ENCODE peak calls at places on chromosomes 4 and X, in ten cellular contexts. R is hepatocyte, E is neural progenitor cell, Z is GM10248, V is breast epithelium, K is PC-9, P is OCI-LY7, H is IMR-90, Q is tibial artery, I is foreskin fibroblast. W is an unnamed sample.

GRCh38 chr4:128793859-128794667 is 15.4 kb upstream of the JADE1 start:
- DNase-seq in R (no peak), E (no peak), Z (no peak), V (no peak), K (no peak), P (no peak), H (peak), Q (no peak), I (peak), W (no peak)

GRCh38 chr4:110620352-110621327 is 2.2 kb downstream of the PITX2 start:
- DNase-seq in R (peak), E (peak), Z (no peak), V (no peak), K (no peak), P (peak), H (no peak), Q (no peak), I (peak), W (no peak)

GRCh38 chrX:103413981-103414380 is 37.6 kb downstream of the BEX3 start:
- DNase-seq in R (no peak), E (no peak), Z (no peak), V (no peak), K (no peak), P (no peak), H (no peak), Q (no peak), I (no peak), W (no peak)

GRCh38 chrX:11352296-11352741 is 59.1 kb downstream of the AMELX start:
- DNase-seq in R (no peak), E (no peak), Z (no peak), V (no peak), K (no peak), P (no peak), H (no peak), Q (no peak), I (no peak), W (no peak)

GRCh38 chr4:21778702-21779101 is 169.9 kb downstream of the KCNIP4 start:
- DNase-seq in R (no peak), E (no peak), Z (no peak), V (no peak), K (no peak), P (no peak), H (no peak), Q (no peak), I (no peak), W (peak)

GRCh38 chr4:145167884-145168283 is 12.5 kb downstream of the OTUD4 start:
- DNase-seq in R (no peak), E (no peak), Z (no peak), V (no peak), K (no peak), P (no peak), H (no peak), Q (no peak), I (no peak), W (no peak)

GRCh38 chrX:148624951-148625350 is 124.5 kb downstream of the AFF2 start:
- DNase-seq in R (no peak), E (peak), Z (no peak), V (no peak), K (no peak), P (no peak), H (no peak), Q (no peak), I (no peak), W (no peak)

GRCh38 chr4:61162116-61162515 is 38.0 kb upstream of the ADGRL3 start:
- DNase-seq in R (no peak), E (no peak), Z (no peak), V (no peak), K (no peak), P (no peak), H (no peak), Q (no peak), I (peak), W (no peak)

GRCh38 chr4:71230613-71231012 is 108.2 kb upstream of the SLC4A4 start:
- DNase-seq in R (no peak), E (no peak), Z (no peak), V (no peak), K (no peak), P (no peak), H (no peak), Q (no peak), I (no peak), W (no peak)

GRCh38 chrX:24189490-24189889 is 40.0 kb downstream of the ZFX start:
- DNase-seq in R (no peak), E (no peak), Z (no peak), V (no peak), K (no peak), P (no peak), H (no peak), Q (no peak), I (no peak), W (no peak)

GRCh38 chr4:138864961-138865720 is 150.4 kb upstream of the NOCT start:
- DNase-seq in R (no peak), E (no peak), Z (no peak), V (no peak), K (no peak), P (no peak), H (no peak), Q (no peak), I (no peak), W (no peak)

GRCh38 chr4:8675383-8675782 is 82.8 kb downstream of the CPZ start:
- DNase-seq in R (peak), E (peak), Z (no peak), V (no peak), K (peak), P (no peak), H (peak), Q (no peak), I (no peak), W (no peak)

GRCh38 chr4:98226396-98226795 is 34.8 kb upstream of the RAP1GDS1 start:
- DNase-seq in R (no peak), E (no peak), Z (no peak), V (no peak), K (no peak), P (no peak), H (no peak), Q (no peak), I (no peak), W (no peak)

GRCh38 chrX:16970977-16971376 is 24.5 kb downstream of the REPS2 start:
- DNase-seq in R (no peak), E (no peak), Z (no peak), V (no peak), K (no peak), P (no peak), H (peak), Q (no peak), I (peak), W (no peak)

GRCh38 chr4:103934178-103934789 is 214.5 kb upstream of the TACR3 start:
- DNase-seq in R (peak), E (peak), Z (peak), V (no peak), K (no peak), P (peak), H (peak), Q (no peak), I (peak), W (peak)

GRCh38 chr4:98519268-98519993 is 139.0 kb downstream of the TSPAN5 start:
- DNase-seq in R (no peak), E (no peak), Z (no peak), V (no peak), K (no peak), P (no peak), H (peak), Q (no peak), I (peak), W (no peak)

GRCh38 chrX:141638601-141639000 is 49.1 kb downstream of the SPANXA2 start:
- DNase-seq in R (no peak), E (no peak), Z (no peak), V (no peak), K (no peak), P (no peak), H (no peak), Q (no peak), I (no peak), W (no peak)

GRCh38 chr4:6777636-6778281 is 4.8 kb upstream of the KIAA0232 start:
- DNase-seq in R (no peak), E (no peak), Z (no peak), V (no peak), K (no peak), P (no peak), H (no peak), Q (no peak), I (no peak), W (no peak)

GRCh38 chr4:180028682-180029081 is 2214.5 kb upstream of the TENM3 start:
- DNase-seq in R (peak), E (peak), Z (no peak), V (no peak), K (peak), P (peak), H (peak), Q (no peak), I (no peak), W (peak)

GRCh38 chr4:30717208-30718020 is 2.8 kb upstream of the PCDH7 start:
- DNase-seq in R (peak), E (peak), Z (peak), V (no peak), K (peak), P (no peak), H (peak), Q (peak), I (peak), W (peak)

GRCh38 chr4:30718021-30718888 is 1.9 kb upstream of the PCDH7 start:
- DNase-seq in R (peak), E (peak), Z (peak), V (no peak), K (peak), P (no peak), H (peak), Q (peak), I (peak), W (peak)

GRCh38 chr4:30720021-30720655 is at the start of gene PCDH7:
- DNase-seq in R (peak), E (no peak), Z (peak), V (no peak), K (peak), P (no peak), H (peak), Q (peak), I (peak), W (peak)

GRCh38 chr4:30719363-30720020 is 677 bp upstream of the PCDH7 start:
- DNase-seq in R (peak), E (peak), Z (peak), V (no peak), K (peak), P (no peak), H (peak), Q (peak), I (peak), W (peak)

DNA sequence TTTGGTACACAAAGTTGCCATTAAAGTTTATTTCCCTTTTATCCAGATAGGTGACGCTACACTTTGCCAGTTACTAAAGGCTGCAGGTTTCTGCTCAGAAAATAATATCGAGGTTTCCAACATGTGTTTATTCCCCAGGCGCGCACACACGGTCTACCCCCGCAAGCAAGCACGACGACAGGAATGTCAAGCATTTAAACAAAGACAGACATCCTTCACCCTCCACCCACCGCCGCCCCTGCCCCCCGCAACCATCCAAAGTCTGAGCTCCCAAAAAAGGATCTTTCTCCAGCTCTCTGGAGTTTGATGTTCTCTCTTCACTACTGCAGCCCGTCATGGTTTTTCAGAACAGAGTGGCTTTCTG is 1.3 kb upstream of the PCDH7 start:
- DNase-seq in R (peak), E (peak), Z (no peak), V (no peak), K (no peak), P (no peak), H (peak), Q (no peak), I (peak), W (no peak)
- TF ChIP-seq CTCF in R (peak), E (no peak), Z (no peak), V (no peak), K (peak), P (no peak), H (peak), Q (no peak), I (no peak), W (no peak)

DNA sequence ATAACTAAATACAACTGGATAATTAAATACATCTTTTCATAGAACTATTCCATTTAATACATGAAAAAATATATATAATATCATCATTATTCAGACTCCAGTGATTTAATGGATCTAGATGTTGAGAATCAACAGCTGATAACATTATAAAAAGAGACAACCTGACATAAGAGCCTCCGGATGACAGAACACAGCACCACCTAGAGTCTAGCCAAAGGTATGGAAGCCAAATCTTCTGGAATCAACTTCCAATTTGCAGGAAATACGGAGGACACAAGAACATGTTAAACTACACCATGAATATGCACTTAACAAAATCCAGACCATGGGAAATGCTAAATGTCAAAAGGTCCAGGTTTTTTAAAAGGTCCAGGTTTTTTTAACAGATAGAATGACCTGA is 55.0 kb downstream of the LRBA start:
- DNase-seq in R (peak), E (peak), Z (no peak), V (no peak), K (no peak), P (no peak), H (peak), Q (no peak), I (peak), W (peak)
- TF ChIP-seq CTCF in R (peak), E (peak), Z (no peak), V (peak), K (peak), P (peak), H (peak), Q (no peak), I (peak), W (peak)

DNA sequence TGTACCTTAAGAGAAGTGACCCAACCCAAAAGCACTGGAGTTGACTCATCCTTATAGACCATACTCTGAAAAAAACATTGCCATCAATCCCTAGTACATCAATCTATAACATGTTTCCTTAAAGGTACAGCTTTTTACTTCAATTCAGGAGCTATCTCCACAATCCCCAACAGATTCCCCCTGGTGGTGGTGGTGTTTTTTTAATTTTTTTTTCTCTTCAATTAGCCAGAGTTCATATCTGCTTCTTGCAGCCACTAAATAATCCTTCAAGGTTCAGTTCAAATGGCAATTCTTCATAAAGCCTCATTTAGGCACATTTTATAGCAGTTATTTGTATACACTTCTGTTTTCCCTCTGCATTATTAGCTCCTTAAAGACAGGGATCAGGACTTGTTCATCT is 60.7 kb upstream of the KDR start:
- DNase-seq in R (no peak), E (no peak), Z (no peak), V (no peak), K (no peak), P (no peak), H (no peak), Q (no peak), I (peak), W (no peak)
- TF ChIP-seq CTCF in R (peak), E (peak), Z (no peak), V (no peak), K (no peak), P (no peak), H (peak), Q (no peak), I (no peak), W (no peak)

GRCh38 chr4:186104895-186105720 is 604 bp downstream of the FAM149A start:
- DNase-seq in R (peak), E (peak), Z (peak), V (no peak), K (peak), P (no peak), H (no peak), Q (no peak), I (peak), W (peak)
- TF ChIP-seq CTCF in R (peak), E (peak), Z (no peak), V (no peak), K (no peak), P (peak), H (no peak), Q (no peak), I (no peak), W (no peak)

GRCh38 chrX:151505796-151506195 is 57.7 kb upstream of the PASD1 start:
- DNase-seq in R (peak), E (peak), Z (no peak), V (no peak), K (peak), P (peak), H (no peak), Q (no peak), I (no peak), W (peak)
- TF ChIP-seq CTCF in R (peak), E (peak), Z (peak), V (no peak), K (peak), P (peak), H (peak), Q (no peak), I (no peak), W (no peak)

DNA sequence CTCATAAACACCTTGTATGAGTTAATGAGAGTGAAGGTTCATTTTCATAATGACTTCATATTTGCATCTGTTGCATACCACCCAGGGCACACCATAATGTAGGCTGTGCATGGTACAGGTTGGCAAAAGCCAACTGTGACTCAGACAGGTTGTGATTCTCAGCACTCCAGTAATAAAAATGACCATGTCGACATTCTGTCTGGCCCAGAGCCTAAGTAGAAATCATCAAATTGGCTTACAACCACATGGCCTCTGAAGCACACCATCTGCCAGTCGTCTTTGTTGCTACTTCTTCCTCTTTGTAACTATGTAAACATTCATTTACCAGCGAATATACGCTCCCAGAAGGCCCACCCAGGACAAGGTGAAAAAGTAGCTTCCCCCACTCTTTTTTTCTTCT is 459.5 kb downstream of the GASK1B start:
- DNase-seq in R (no peak), E (no peak), Z (no peak), V (no peak), K (no peak), P (no peak), H (no peak), Q (no peak), I (peak), W (no peak)
- TF ChIP-seq CTCF in R (no peak), E (no peak), Z (no peak), V (no peak), K (no peak), P (no peak), H (no peak), Q (no peak), I (no peak), W (no peak)

DNA sequence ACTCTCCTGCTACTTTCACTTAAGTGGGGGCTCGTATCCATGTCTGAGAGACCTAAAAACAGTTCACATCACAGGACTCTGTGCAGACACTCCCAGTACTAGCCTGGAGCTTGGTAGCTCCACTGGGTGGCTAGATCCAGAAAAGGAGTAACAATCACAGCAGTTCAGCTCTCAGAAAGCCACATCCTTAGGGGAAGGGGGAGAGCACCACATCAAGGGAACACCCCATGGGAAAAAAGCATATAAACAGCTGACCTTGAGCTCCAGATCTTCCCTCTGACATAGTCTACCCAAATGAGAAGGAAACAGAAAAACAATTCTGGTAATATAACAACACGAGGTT is 175.8 kb downstream of the FAM13A start:
- DNase-seq in R (no peak), E (no peak), Z (no peak), V (no peak), K (no peak), P (no peak), H (no peak), Q (no peak), I (no peak), W (no peak)
- TF ChIP-seq CTCF in R (no peak), E (no peak), Z (no peak), V (no peak), K (no peak), P (no peak), H (no peak), Q (no peak), I (no peak), W (no peak)

DNA sequence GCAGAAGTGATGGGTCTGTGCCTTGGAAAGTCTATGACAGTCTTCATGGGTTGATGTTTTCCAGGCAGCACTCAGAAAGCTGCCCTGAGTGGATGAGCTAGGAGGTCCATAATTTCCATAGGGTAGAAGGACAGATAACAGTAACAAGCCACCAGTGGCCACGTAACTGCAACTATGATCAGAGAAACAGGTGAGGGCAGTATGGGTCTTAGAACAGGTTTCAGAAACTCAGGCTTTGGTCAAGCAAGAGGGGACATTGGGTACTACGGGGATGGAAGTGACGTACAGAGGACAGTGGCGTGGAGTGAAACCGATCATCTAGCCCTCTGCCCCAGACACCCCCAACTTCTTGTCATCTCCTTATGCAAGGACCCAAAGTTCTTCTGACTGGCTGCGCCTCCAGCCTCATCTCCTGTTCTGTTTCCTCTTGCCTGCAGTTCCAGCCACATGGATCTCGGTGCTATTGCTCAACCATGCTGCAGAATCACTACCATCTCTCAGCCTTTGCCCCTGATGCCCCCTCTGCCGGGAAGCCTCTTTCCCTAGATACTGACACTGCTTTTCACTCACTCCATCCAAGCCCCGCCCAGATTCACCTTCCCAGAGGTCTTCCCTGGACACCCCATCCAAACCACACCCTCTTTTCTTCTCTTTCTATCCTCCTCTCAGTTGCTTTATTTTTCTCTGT is 123.4 kb downstream of the MFAP3L start:
- DNase-seq in R (no peak), E (peak), Z (no peak), V (no peak), K (no peak), P (no peak), H (no peak), Q (no peak), I (no peak), W (no peak)
- TF ChIP-seq CTCF in R (no peak), E (peak), Z (no peak), V (no peak), K (no peak), P (no peak), H (no peak), Q (peak), I (no peak), W (no peak)

DNA sequence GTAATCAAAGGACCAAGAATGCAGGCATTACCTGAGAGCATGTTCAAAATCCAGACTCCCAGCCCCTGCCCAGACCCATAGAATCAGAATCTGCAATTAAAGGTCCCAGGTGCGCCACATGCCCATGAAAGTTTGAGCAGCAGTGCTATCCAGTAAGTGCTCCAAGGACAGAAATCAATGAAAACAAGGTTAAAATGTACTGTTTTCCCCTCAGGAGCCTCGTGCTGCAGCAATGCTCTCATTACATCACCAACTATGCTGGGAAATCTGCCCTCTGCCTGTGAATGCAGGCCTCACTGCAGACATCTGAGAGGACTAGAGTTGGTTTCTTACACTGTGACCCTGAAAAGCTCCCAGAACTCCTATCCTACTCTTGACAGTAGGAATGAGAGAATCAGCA is 21.1 kb downstream of the ANXA5 start:
- DNase-seq in R (peak), E (no peak), Z (no peak), V (no peak), K (no peak), P (no peak), H (peak), Q (no peak), I (peak), W (no peak)
- TF ChIP-seq CTCF in R (peak), E (peak), Z (no peak), V (no peak), K (no peak), P (no peak), H (peak), Q (no peak), I (peak), W (no peak)